ENCODE peak calls at places on chromosomes 4 and X, in eight cellular contexts. D is heart left ventricle, U is endothelial cell, X is epithelial cell of esophagus, S is A673, W is astrocyte of the spinal cord, M is stomach, Q is body of pancreas. J is an unnamed sample.

GRCh38 chr4:181662383-181662782 is 580.8 kb upstream of the TENM3 start:
- DNase-seq in D (peak), U (no peak), X (no peak), S (no peak), W (peak), M (no peak), Q (no peak), J (peak)

GRCh38 chrX:105191878-105192277 is 28.6 kb downstream of the TEX13A start:
- DNase-seq in D (no peak), U (peak), X (peak), S (peak), W (peak), M (no peak), Q (peak), J (peak)

GRCh38 chr4:89364559-89364958 is 57.0 kb upstream of the GPRIN3 start:
- DNase-seq in D (no peak), U (no peak), X (no peak), S (no peak), W (no peak), M (no peak), Q (no peak), J (no peak)

GRCh38 chr4:109589605-109590004 is 29.6 kb downstream of the MCUB start:
- DNase-seq in D (no peak), U (no peak), X (peak), S (no peak), W (no peak), M (no peak), Q (no peak), J (no peak)

GRCh38 chr4:112234952-112235609 is 3.5 kb downstream of the AP1AR start:
- DNase-seq in D (peak), U (peak), X (peak), S (peak), W (peak), M (peak), Q (peak), J (peak)

GRCh38 chrX:131187234-131187633 is 101.9 kb downstream of the IGSF1 start:
- DNase-seq in D (no peak), U (no peak), X (no peak), S (no peak), W (no peak), M (no peak), Q (no peak), J (no peak)

GRCh38 chr4:77817304-77818076 is 1.7 kb downstream of the CNOT6L start:
- DNase-seq in D (no peak), U (no peak), X (peak), S (no peak), W (no peak), M (no peak), Q (peak), J (peak)

GRCh38 chr4:156321203-156321602 is 367.5 kb upstream of the CTSO start:
- DNase-seq in D (no peak), U (no peak), X (peak), S (no peak), W (peak), M (no peak), Q (no peak), J (no peak)

GRCh38 chr4:123352240-123352945 is 44.2 kb upstream of the SPRY1 start:
- DNase-seq in D (no peak), U (no peak), X (peak), S (peak), W (peak), M (no peak), Q (peak), J (peak)

GRCh38 chr4:26342328-26343040 is 21.7 kb downstream of the RBPJ start:
- DNase-seq in D (no peak), U (no peak), X (peak), S (peak), W (peak), M (no peak), Q (no peak), J (peak)

GRCh38 chrX:68867458-68868166 is 38.8 kb downstream of the EFNB1 start:
- DNase-seq in D (peak), U (no peak), X (no peak), S (no peak), W (peak), M (no peak), Q (no peak), J (no peak)

GRCh38 chr4:46844325-46844917 is 64.6 kb downstream of the COX7B2 start:
- DNase-seq in D (no peak), U (peak), X (peak), S (peak), W (peak), M (peak), Q (peak), J (peak)

GRCh38 chrX:29890646-29891200 is 324.6 kb upstream of the MAGEB2 start:
- DNase-seq in D (no peak), U (no peak), X (no peak), S (no peak), W (peak), M (no peak), Q (no peak), J (no peak)

GRCh38 chr4:45554423-45554822 is 569.4 kb downstream of the GABRG1 start:
- DNase-seq in D (no peak), U (no peak), X (no peak), S (peak), W (peak), M (no peak), Q (no peak), J (peak)

GRCh38 chr4:81682492-81682891 is 210.8 kb upstream of the RASGEF1B start:
- DNase-seq in D (no peak), U (no peak), X (no peak), S (no peak), W (no peak), M (no peak), Q (no peak), J (no peak)

GRCh38 chr4:27318740-27319139 is 458.1 kb downstream of the STIM2 start:
- DNase-seq in D (no peak), U (peak), X (peak), S (peak), W (peak), M (no peak), Q (peak), J (peak)

GRCh38 chr4:185708348-185708747 is 103.6 kb downstream of the SORBS2 start:
- DNase-seq in D (no peak), U (no peak), X (peak), S (no peak), W (peak), M (no peak), Q (no peak), J (peak)

GRCh38 chr4:103719320-103720204 is at the start of gene TACR3:
- DNase-seq in D (peak), U (peak), X (peak), S (no peak), W (no peak), M (no peak), Q (no peak), J (no peak)

GRCh38 chrX:83966347-83966746 is 105.4 kb downstream of the CYLC1 start:
- DNase-seq in D (no peak), U (no peak), X (no peak), S (no peak), W (no peak), M (no peak), Q (no peak), J (no peak)

GRCh38 chr4:77344784-77345183 is 187.8 kb downstream of the CCNG2 start:
- DNase-seq in D (no peak), U (no peak), X (no peak), S (no peak), W (no peak), M (no peak), Q (no peak), J (no peak)

GRCh38 chrX:71606536-71607216 is 11.6 kb downstream of the CXCR3 start:
- DNase-seq in D (no peak), U (no peak), X (no peak), S (peak), W (no peak), M (no peak), Q (no peak), J (no peak)

GRCh38 chrX:14832591-14832990 is 40.3 kb downstream of the FANCB start:
- DNase-seq in D (no peak), U (no peak), X (no peak), S (no peak), W (peak), M (no peak), Q (no peak), J (no peak)

GRCh38 chr4:858831-859451 is 33.0 kb upstream of the CPLX1 start:
- DNase-seq in D (no peak), U (no peak), X (no peak), S (no peak), W (no peak), M (no peak), Q (no peak), J (no peak)

GRCh38 chrX:130418066-130418465 is 16.3 kb downstream of the RBMX2 start:
- DNase-seq in D (no peak), U (no peak), X (no peak), S (no peak), W (no peak), M (no peak), Q (no peak), J (no peak)

GRCh38 chrX:38215141-38215540 is 5.5 kb downstream of the SRPX start:
- DNase-seq in D (no peak), U (no peak), X (peak), S (no peak), W (peak), M (no peak), Q (no peak), J (peak)

GRCh38 chr4:41122309-41122708 is 92.0 kb downstream of the APBB2 start:
- DNase-seq in D (no peak), U (no peak), X (no peak), S (no peak), W (no peak), M (no peak), Q (no peak), J (no peak)

GRCh38 chrX:119685225-119686066 is 7.5 kb downstream of the SEPTIN6 start:
- DNase-seq in D (no peak), U (no peak), X (no peak), S (peak), W (no peak), M (no peak), Q (peak), J (no peak)

GRCh38 chr4:184355111-184355604 is 119.2 kb downstream of the IRF2 start:
- DNase-seq in D (peak), U (peak), X (peak), S (peak), W (peak), M (no peak), Q (peak), J (peak)

GRCh38 chr4:98828801-98829200 is 100.1 kb downstream of the EIF4E start:
- DNase-seq in D (no peak), U (no peak), X (peak), S (peak), W (peak), M (no peak), Q (no peak), J (peak)

GRCh38 chrX:21838937-21839333 is 482 bp upstream of the MBTPS2 start:
- DNase-seq in D (no peak), U (no peak), X (peak), S (peak), W (no peak), M (no peak), Q (peak), J (peak)

GRCh38 chrX:21963226-21963625 is 22.7 kb downstream of the SMS start:
- DNase-seq in D (no peak), U (no peak), X (no peak), S (no peak), W (no peak), M (no peak), Q (no peak), J (no peak)

GRCh38 chr4:167838686-167839085 is 253.7 kb upstream of the ANXA10 start:
- DNase-seq in D (no peak), U (no peak), X (peak), S (no peak), W (peak), M (no peak), Q (no peak), J (no peak)

GRCh38 chrX:15915959-15916703 is 61.5 kb upstream of the AP1S2 start:
- DNase-seq in D (no peak), U (no peak), X (no peak), S (peak), W (peak), M (no peak), Q (no peak), J (no peak)

GRCh38 chr4:25001499-25001898 is 29.2 kb downstream of the LGI2 start:
- DNase-seq in D (no peak), U (no peak), X (no peak), S (no peak), W (no peak), M (no peak), Q (no peak), J (no peak)

GRCh38 chr4:114384629-114385028 is 214.0 kb upstream of the UGT8 start:
- DNase-seq in D (no peak), U (peak), X (peak), S (peak), W (peak), M (no peak), Q (peak), J (peak)

GRCh38 chrX:78092296-78092695 is 11.8 kb upstream of the PGK1 start:
- DNase-seq in D (no peak), U (peak), X (peak), S (peak), W (peak), M (no peak), Q (no peak), J (peak)
- TF ChIP-seq CTCF in D (no peak), U (no peak), X (peak), S (peak), W (peak), M (no peak), Q (peak), J (peak)

GRCh38 chr4:163107754-163108153 is 58.9 kb downstream of the NAF1 start:
- DNase-seq in D (no peak), U (no peak), X (peak), S (peak), W (peak), M (no peak), Q (no peak), J (peak)
- TF ChIP-seq CTCF in D (no peak), U (peak), X (no peak), S (peak), W (peak), M (no peak), Q (no peak), J (peak)

DNA sequence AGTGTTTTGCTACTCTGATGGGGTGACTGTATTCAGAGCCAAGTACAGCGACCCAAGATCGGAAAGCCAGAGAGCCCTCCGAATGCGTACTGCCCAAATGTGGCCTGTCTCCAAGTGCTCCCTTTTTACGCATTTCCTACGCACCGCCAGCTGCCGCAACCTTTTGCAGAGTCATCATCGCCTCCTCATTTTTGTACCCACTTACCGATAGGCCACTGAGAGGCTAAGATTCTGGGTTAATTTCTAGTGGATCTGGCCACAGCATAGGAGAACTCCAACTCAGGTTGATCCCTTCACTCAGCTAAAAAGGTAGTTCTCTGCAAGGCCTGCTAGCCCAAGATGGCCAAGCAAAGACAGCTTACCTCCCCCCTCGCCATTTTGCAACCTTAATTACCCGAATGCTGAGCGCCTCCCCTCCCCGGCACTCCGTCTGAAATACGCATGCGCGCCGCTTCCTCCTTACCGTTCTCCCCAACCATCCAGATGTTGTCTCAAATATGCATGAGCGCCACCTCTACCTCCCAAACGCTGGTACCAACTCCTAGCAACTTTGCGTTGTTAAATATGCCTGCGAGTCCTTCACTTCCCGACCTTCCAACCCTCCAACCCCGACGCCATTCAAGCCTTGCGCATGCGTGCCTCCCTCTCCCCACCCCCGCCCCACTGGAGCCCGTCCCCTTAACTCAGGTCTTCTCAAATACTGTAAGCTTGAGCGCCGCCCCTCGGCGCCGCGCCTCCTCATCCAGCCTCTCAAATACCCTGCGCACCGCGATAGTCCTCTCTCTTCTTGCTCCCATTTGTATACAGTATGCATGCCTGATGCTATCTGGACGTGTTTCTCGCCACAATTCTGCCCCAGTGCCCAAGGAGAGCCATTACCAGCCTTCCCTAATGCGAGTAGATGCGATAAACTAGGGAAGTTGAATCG is 11.8 kb upstream of the ZCCHC13 start:
- DNase-seq in D (peak), U (peak), X (peak), S (peak), W (peak), M (peak), Q (peak), J (peak)
- TF ChIP-seq CTCF in D (no peak), U (no peak), X (peak), S (peak), W (peak), M (no peak), Q (no peak), J (no peak)

DNA sequence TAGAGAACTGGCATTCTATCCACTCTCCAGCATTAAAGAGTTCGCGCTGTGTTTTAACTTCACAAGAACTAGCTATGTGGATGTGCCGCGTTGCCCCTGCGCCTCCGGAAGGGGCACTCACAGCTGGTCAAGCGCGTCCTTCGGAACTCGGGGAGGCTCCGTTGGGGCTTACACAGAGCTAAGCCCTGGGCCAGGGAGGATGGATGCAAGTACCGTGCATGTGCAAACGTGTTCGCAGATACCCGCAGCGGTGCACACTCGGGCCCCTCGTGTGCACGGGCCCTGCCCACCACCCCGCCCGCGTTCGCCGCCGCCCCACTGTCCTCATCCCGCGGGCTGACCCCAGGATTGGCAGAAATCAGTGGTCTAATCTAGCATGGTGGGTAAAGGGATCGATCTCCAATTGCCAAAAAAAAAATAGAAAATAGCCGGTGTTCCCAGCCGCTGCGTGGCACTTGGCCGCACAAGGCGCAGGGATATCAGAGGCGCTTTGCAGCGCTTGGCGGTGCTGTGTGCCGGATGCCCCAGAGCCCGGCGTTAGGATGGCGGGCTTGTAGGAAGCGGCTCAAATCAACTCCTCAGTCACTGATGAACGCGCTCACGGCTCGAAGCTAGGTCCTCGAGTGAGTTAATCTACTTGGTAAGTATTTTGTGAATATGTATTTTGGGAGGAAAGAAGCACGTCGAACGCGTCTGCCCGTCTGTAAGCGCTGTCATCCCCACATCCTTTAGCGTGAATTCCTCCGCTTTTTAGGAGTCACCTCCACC is 988 bp upstream of the PCDH10 start:
- DNase-seq in D (no peak), U (peak), X (peak), S (peak), W (peak), M (no peak), Q (no peak), J (no peak)
- TF ChIP-seq CTCF in D (no peak), U (no peak), X (no peak), S (peak), W (peak), M (no peak), Q (no peak), J (no peak)

GRCh38 chr4:31984872-31985271 is 1264.7 kb downstream of the PCDH7 start:
- DNase-seq in D (no peak), U (no peak), X (peak), S (no peak), W (no peak), M (no peak), Q (no peak), J (peak)
- TF ChIP-seq CTCF in D (no peak), U (no peak), X (no peak), S (no peak), W (no peak), M (no peak), Q (no peak), J (no peak)